ENCODE peak calls at places on chromosome 22, in seven cellular contexts. A, X, O, L, D, Z and C are unnamed samples.

GRCh38 chr22:29311468-29312217 is 3.9 kb downstream of the RASL10A start:
- DNase-seq in O (no peak), X (peak), Z (no peak), A (no peak), L (no peak), D (no peak), C (no peak)

GRCh38 chr22:25452116-25452700 is 112.3 kb upstream of the GRK3 start:
- DNase-seq in X (no peak), D (no peak), L (no peak), Z (no peak), O (no peak), A (no peak), C (no peak)

GRCh38 chr22:23248583-23248982 is 68.3 kb downstream of the BCR start:
- DNase-seq in Z (no peak), A (no peak), D (peak), O (peak), X (no peak), L (no peak), C (peak)

GRCh38 chr22:17921871-17922821 is 102.2 kb downstream of the MICAL3 start:
- DNase-seq in A (no peak), D (peak), O (peak), L (no peak), Z (peak), X (no peak), C (peak)

GRCh38 chr22:29136715-29137700 is 64.2 kb downstream of the KREMEN1 start:
- DNase-seq in X (no peak), L (no peak), O (no peak), D (no peak), Z (no peak), A (no peak), C (no peak)

GRCh38 chr22:46267431-46268279 is at the start of gene TTC38:
- DNase-seq in X (peak), Z (peak), L (no peak), D (peak), O (peak), A (peak), C (peak)

GRCh38 chr22:19548964-19549363 is 24.8 kb upstream of the CLDN5 start:
- DNase-seq in O (no peak), A (no peak), L (no peak), X (no peak), D (no peak), Z (no peak), C (no peak)

GRCh38 chr22:30245985-30246901 is at the start of gene LIF:
- DNase-seq in O (no peak), Z (no peak), A (no peak), D (peak), X (peak), L (no peak), C (no peak)

GRCh38 chr22:46613606-46613997 is 6.6 kb upstream of the GRAMD4 start:
- DNase-seq in D (no peak), Z (no peak), O (no peak), L (peak), X (no peak), A (no peak), C (no peak)

GRCh38 chr22:17647996-17648395 is 9.4 kb downstream of the BCL2L13 start:
- DNase-seq in D (no peak), L (no peak), X (no peak), O (no peak), A (no peak), Z (no peak), C (no peak)

GRCh38 chr22:41234815-41235687 is 5.7 kb downstream of the CHADL start:
- DNase-seq in D (no peak), L (no peak), X (no peak), Z (no peak), A (no peak), O (peak), C (no peak)

GRCh38 chr22:32281092-32281491 is 25.9 kb upstream of the SLC5A4 start:
- DNase-seq in D (no peak), Z (no peak), A (no peak), O (no peak), X (no peak), L (no peak), C (no peak)

GRCh38 chr22:47071078-47071811 is 308.8 kb downstream of the TBC1D22A start:
- DNase-seq in X (no peak), L (no peak), A (no peak), O (no peak), D (no peak), Z (no peak), C (no peak)

GRCh38 chr22:43273902-43274484 is 69.2 kb downstream of the SCUBE1 start:
- DNase-seq in X (peak), Z (peak), A (peak), D (peak), L (peak), O (peak), C (peak)

GRCh38 chr22:28563636-28564035 is 116.0 kb downstream of the TTC28 start:
- DNase-seq in O (no peak), L (no peak), X (no peak), A (no peak), D (no peak), Z (no peak), C (no peak)

GRCh38 chr22:24803064-24803542 is 2.9 kb upstream of the SGSM1 start:
- DNase-seq in A (peak), X (peak), L (no peak), O (peak), Z (peak), D (peak), C (peak)

GRCh38 chr22:43094085-43094484 is 4.9 kb upstream of the TTLL1 start:
- DNase-seq in L (no peak), A (no peak), O (peak), X (no peak), Z (no peak), D (no peak), C (no peak)

GRCh38 chr22:45531944-45532631 is 29.4 kb downstream of the FBLN1 start:
- DNase-seq in Z (no peak), O (no peak), D (no peak), X (peak), A (no peak), L (no peak), C (no peak)

GRCh38 chr22:30253205-30253852 is 6.8 kb upstream of the LIF start:
- DNase-seq in A (no peak), X (peak), Z (no peak), L (no peak), O (no peak), D (no peak), C (no peak)

GRCh38 chr22:32720924-32721323 is 80.6 kb upstream of the TIMP3 start:
- DNase-seq in A (no peak), O (peak), Z (no peak), L (no peak), D (no peak), X (peak), C (no peak)

GRCh38 chr22:28297504-28297903 is 378.4 kb upstream of the PITPNB start:
- DNase-seq in O (no peak), Z (no peak), X (no peak), A (no peak), L (no peak), D (no peak), C (no peak)

GRCh38 chr22:50508897-50509296 is 873 bp downstream of the NCAPH2 start:
- DNase-seq in X (no peak), O (no peak), Z (no peak), L (no peak), A (no peak), D (no peak), C (no peak)

GRCh38 chr22:50506611-50507420 is 686 bp downstream of the LMF2 start:
- DNase-seq in D (peak), L (no peak), Z (no peak), O (no peak), A (no peak), X (no peak), C (no peak)

GRCh38 chr22:50507421-50507990 is at the start of gene LMF2:
- DNase-seq in X (peak), L (no peak), Z (no peak), A (no peak), D (peak), O (peak), C (peak)

GRCh38 chr22:50505776-50506610 is 1.5 kb downstream of the LMF2 start:
- DNase-seq in Z (no peak), O (no peak), D (no peak), X (no peak), L (no peak), A (no peak), C (no peak)

GRCh38 chr22:50507991-50508884 is at the start of gene NCAPH2:
- DNase-seq in O (peak), X (peak), D (peak), L (peak), Z (peak), A (peak), C (peak)
- TF ChIP-seq JUND in O (peak), X (no peak), D (no peak), L (no peak), Z (peak), A (no peak), C (no peak)

GRCh38 chr22:48500481-48501230 is 1327.0 kb downstream of the BRD1 start:
- DNase-seq in A (no peak), O (no peak), L (no peak), Z (no peak), X (no peak), D (no peak), C (no peak)
- TF ChIP-seq JUND in A (no peak), O (no peak), L (no peak), Z (no peak), X (no peak), D (no peak), C (no peak)

GRCh38 chr22:37021710-37022482 is 2.4 kb downstream of the MPST start:
- DNase-seq in X (peak), D (peak), Z (no peak), O (no peak), A (peak), L (no peak), C (peak)
- TF ChIP-seq JUND in X (no peak), D (no peak), Z (no peak), O (no peak), A (no peak), L (no peak), C (no peak)

GRCh38 chr22:38947321-38948112 is 9.9 kb upstream of the APOBEC3A start:
- DNase-seq in X (no peak), Z (no peak), O (no peak), A (no peak), L (no peak), D (no peak), C (no peak)
- TF ChIP-seq JUND in X (no peak), Z (no peak), O (no peak), A (no peak), L (no peak), D (no peak), C (no peak)

DNA sequence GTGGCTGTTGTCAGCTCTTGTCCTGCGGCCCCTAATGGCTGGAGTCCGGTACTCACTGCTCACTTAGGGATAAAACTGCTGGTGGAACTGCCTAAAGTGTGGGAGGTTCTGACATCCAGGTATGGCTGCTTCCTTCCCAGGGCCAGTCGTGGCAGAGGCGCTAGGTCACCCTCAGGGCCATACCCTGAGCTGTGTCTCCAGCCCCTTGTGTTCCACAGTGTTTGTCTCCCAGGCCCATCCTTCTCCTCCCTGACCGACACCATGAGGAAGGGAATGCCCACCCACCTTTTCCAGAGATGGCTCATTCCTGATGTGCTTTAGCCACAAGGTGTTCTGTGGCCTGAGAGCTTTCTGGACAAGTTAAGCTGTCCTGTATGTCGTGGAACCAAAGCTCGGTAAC is 12.4 kb upstream of the ACR start:
- DNase-seq in L (no peak), A (no peak), X (no peak), Z (no peak), D (no peak), O (no peak), C (no peak)
- TF ChIP-seq JUND in L (no peak), A (no peak), X (no peak), Z (no peak), D (no peak), O (no peak), C (no peak)